ENCODE peak calls at places on chromosomes 1 and 21, in four cellular contexts. T, V, M and E are unnamed samples.

GRCh38 chr1:154810571-154810970 is 59.5 kb downstream of the KCNN3 start:
- DNase-seq in V (no peak), T (no peak), M (no peak), E (no peak)

GRCh38 chr1:27928216-27928954 is 6.4 kb upstream of the SMPDL3B start:
- DNase-seq in T (no peak), M (no peak), V (no peak), E (no peak)

GRCh38 chr1:20153000-20153418 is 13.9 kb downstream of the PLA2G2F start:
- DNase-seq in M (no peak), V (no peak), T (no peak), E (no peak)

GRCh38 chr1:82062206-82062605 is 261.5 kb downstream of the ADGRL2 start:
- DNase-seq in T (no peak), V (no peak), M (no peak), E (no peak)

GRCh38 chr21:16073571-16073970 is 343.8 kb downstream of the USP25 start:
- DNase-seq in M (no peak), T (no peak), V (no peak), E (no peak)

GRCh38 chr1:31760901-31761470 is 3.2 kb downstream of the ADGRB2 start:
- DNase-seq in T (peak; percentile 60), M (no peak), V (no peak), E (no peak)

GRCh38 chr1:3590145-3590768 is 21.1 kb downstream of the MEGF6 start:
- DNase-seq in V (no peak), M (no peak), T (no peak), E (no peak)

GRCh38 chr1:6142036-6142621 is 38.0 kb downstream of the CHD5 start:
- DNase-seq in T (no peak), M (no peak), V (no peak), E (no peak)

GRCh38 chr1:150067184-150068182 is at the start of gene VPS45:
- DNase-seq in M (peak; percentile 81), V (peak; percentile 66), T (peak; percentile 88), E (peak; percentile 68)

GRCh38 chr1:151058682-151059341 is 610 bp downstream of the CDC42SE1 start:
- DNase-seq in T (peak; percentile 19), V (no peak), M (no peak), E (no peak)

GRCh38 chr21:26982767-26983166 is 15.9 kb upstream of the ADAMTS5 start:
- DNase-seq in V (no peak), T (peak; percentile 63), M (no peak), E (peak; percentile 33)

GRCh38 chr1:53957231-53957818 is 11.2 kb downstream of the LRRC42 start:
- DNase-seq in T (peak; percentile 64), V (peak; percentile 47), M (no peak), E (no peak)

GRCh38 chr1:201506573-201507567 is at the start of gene CSRP1:
- DNase-seq in M (peak; percentile 74), V (no peak), T (peak; percentile 87), E (peak; percentile 59)

GRCh38 chr1:178189814-178190213 is 95.9 kb downstream of the RASAL2 start:
- DNase-seq in T (peak; percentile 11), V (no peak), M (no peak), E (no peak)

GRCh38 chr1:115642168-115643072 is 650 bp downstream of the VANGL1 start:
- DNase-seq in M (peak; percentile 10), V (no peak), T (peak; percentile 20), E (no peak)

GRCh38 chr1:85607126-85607912 is 26.8 kb downstream of the CCN1 start:
- DNase-seq in T (peak; percentile 100), M (no peak), V (peak; percentile 100), E (peak; percentile 100)

GRCh38 chr1:246511203-246511602 is 4.1 kb upstream of the SMYD3 start:
- DNase-seq in V (no peak), M (no peak), T (no peak), E (no peak)

GRCh38 chr1:19080715-19081114 is 124.2 kb upstream of the IFFO2 start:
- DNase-seq in M (no peak), V (no peak), T (peak; percentile 36), E (no peak)

GRCh38 chr1:169363046-169363756 is 4.4 kb downstream of the NME7 start:
- DNase-seq in M (no peak), V (peak; percentile 30), T (peak; percentile 94), E (peak; percentile 83)

GRCh38 chr1:112807999-112808398 is 92.9 kb upstream of the PPM1J start:
- DNase-seq in M (no peak), V (no peak), T (no peak), E (no peak)

GRCh38 chr21:23968008-23968407 is 1639.3 kb downstream of the MRPL39 start:
- DNase-seq in M (no peak), V (no peak), T (no peak), E (no peak)

GRCh38 chr1:112711672-112712071 is 3.5 kb downstream of the PPM1J start:
- DNase-seq in T (no peak), V (no peak), M (no peak), E (no peak)

GRCh38 chr21:45364464-45365185 is 40.3 kb upstream of the COL18A1 start:
- DNase-seq in T (peak; percentile 89), V (no peak), M (no peak), E (peak; percentile 43)

GRCh38 chr1:112727716-112728115 is 12.6 kb upstream of the PPM1J start:
- DNase-seq in T (peak; percentile 59), M (no peak), V (no peak), E (no peak)